ENCODE peak calls at places on chromosomes 2 and 18, in four cellular contexts. One of them, this sample, is unnamed.

GRCh38 chr2:205914736-205915510 is 171.1 kb downstream of the INO80D start:
- DNase-seq in AG10803: no peak
- DNase-seq in cardiac muscle cell: no peak
- DNase-seq in brain microvascular endothelial cell: no peak
- DNase-seq in this sample: no peak

GRCh38 chr2:237696471-237696870 is 69.1 kb downstream of the LRRFIP1 start:
- DNase-seq in cardiac muscle cell: no peak
- DNase-seq in brain microvascular endothelial cell: no peak
- DNase-seq in AG10803: no peak
- DNase-seq in this sample: no peak

GRCh38 chr2:157304811-157305712 is 20.6 kb downstream of the ERMN start:
- DNase-seq in brain microvascular endothelial cell: peak; percentile 72
- DNase-seq in cardiac muscle cell: no peak
- DNase-seq in AG10803: peak; percentile 56
- DNase-seq in this sample: peak; percentile 42

GRCh38 chr2:187878096-187878495 is 323.9 kb upstream of the TFPI start:
- DNase-seq in cardiac muscle cell: no peak
- DNase-seq in brain microvascular endothelial cell: no peak
- DNase-seq in AG10803: peak; percentile 9
- DNase-seq in this sample: no peak

GRCh38 chr18:79588636-79589481 is 90.7 kb upstream of the CTDP1 start:
- DNase-seq in brain microvascular endothelial cell: peak; percentile 88
- DNase-seq in AG10803: peak; percentile 97
- DNase-seq in cardiac muscle cell: peak; percentile 13
- DNase-seq in this sample: peak; percentile 50

GRCh38 chr2:70706026-70706795 is 61.8 kb downstream of the ADD2 start:
- DNase-seq in AG10803: no peak
- DNase-seq in brain microvascular endothelial cell: no peak
- DNase-seq in cardiac muscle cell: no peak
- DNase-seq in this sample: no peak

GRCh38 chr18:79466591-79466990 is 70.9 kb downstream of the NFATC1 start:
- DNase-seq in AG10803: no peak
- DNase-seq in cardiac muscle cell: no peak
- DNase-seq in brain microvascular endothelial cell: no peak
- DNase-seq in this sample: no peak

GRCh38 chr2:17441790-17442189 is 76.5 kb downstream of the RAD51AP2 start:
- DNase-seq in cardiac muscle cell: no peak
- DNase-seq in brain microvascular endothelial cell: no peak
- DNase-seq in AG10803: no peak
- DNase-seq in this sample: no peak

GRCh38 chr18:76670564-76671288 is 151.6 kb upstream of the ZNF236 start:
- DNase-seq in AG10803: no peak
- DNase-seq in brain microvascular endothelial cell: no peak
- DNase-seq in cardiac muscle cell: no peak
- DNase-seq in this sample: no peak

GRCh38 chr18:48752928-48753327 is 197.8 kb downstream of the SMAD7 start:
- DNase-seq in cardiac muscle cell: no peak
- DNase-seq in AG10803: no peak
- DNase-seq in brain microvascular endothelial cell: no peak
- DNase-seq in this sample: no peak

GRCh38 chr2:32865399-32866068 is 81.2 kb upstream of the LTBP1 start:
- DNase-seq in cardiac muscle cell: no peak
- DNase-seq in brain microvascular endothelial cell: peak; percentile 92
- DNase-seq in AG10803: peak; percentile 95
- DNase-seq in this sample: peak; percentile 96

GRCh38 chr18:35827275-35827929 is 145.1 kb upstream of the RMP24 start:
- DNase-seq in cardiac muscle cell: no peak
- DNase-seq in AG10803: no peak
- DNase-seq in brain microvascular endothelial cell: no peak
- DNase-seq in this sample: no peak

GRCh38 chr18:12391487-12392136 is 14.6 kb upstream of the AFG3L2 start:
- DNase-seq in AG10803: peak; percentile 66
- DNase-seq in cardiac muscle cell: peak; percentile 80
- DNase-seq in brain microvascular endothelial cell: peak; percentile 62
- DNase-seq in this sample: peak; percentile 58

GRCh38 chr2:24919100-24919976 is 699 bp downstream of the ADCY3 start:
- DNase-seq in AG10803: peak; percentile 31
- DNase-seq in brain microvascular endothelial cell: no peak
- DNase-seq in cardiac muscle cell: peak; percentile 5
- DNase-seq in this sample: no peak

GRCh38 chr2:139048017-139048416 is 267.8 kb upstream of the NXPH2 start:
- DNase-seq in AG10803: no peak
- DNase-seq in cardiac muscle cell: peak; percentile 15
- DNase-seq in brain microvascular endothelial cell: no peak
- DNase-seq in this sample: no peak

GRCh38 chr2:102661846-102662245 is 42.5 kb downstream of the SLC9A2 start:
- DNase-seq in brain microvascular endothelial cell: no peak
- DNase-seq in cardiac muscle cell: no peak
- DNase-seq in AG10803: no peak
- DNase-seq in this sample: no peak

GRCh38 chr2:7609556-7610323 is 692.5 kb downstream of the RNF144A start:
- DNase-seq in AG10803: no peak
- DNase-seq in cardiac muscle cell: no peak
- DNase-seq in brain microvascular endothelial cell: no peak
- DNase-seq in this sample: no peak

GRCh38 chr2:50116096-50116495 is 915.8 kb downstream of the NRXN1 start:
- DNase-seq in AG10803: no peak
- DNase-seq in cardiac muscle cell: no peak
- DNase-seq in brain microvascular endothelial cell: no peak
- DNase-seq in this sample: no peak

GRCh38 chr18:70296781-70297180 is 7.9 kb downstream of the SOCS6 start:
- DNase-seq in AG10803: no peak
- DNase-seq in cardiac muscle cell: no peak
- DNase-seq in brain microvascular endothelial cell: no peak
- DNase-seq in this sample: no peak

GRCh38 chr2:47218066-47218581 is 63.0 kb upstream of the STPG4 start:
- DNase-seq in AG10803: no peak
- DNase-seq in brain microvascular endothelial cell: no peak
- DNase-seq in cardiac muscle cell: no peak
- DNase-seq in this sample: no peak

GRCh38 chr18:59748628-59749360 is 51.6 kb upstream of the CCBE1 start:
- DNase-seq in brain microvascular endothelial cell: peak; percentile 74
- DNase-seq in cardiac muscle cell: no peak
- DNase-seq in AG10803: peak; percentile 94
- DNase-seq in this sample: peak; percentile 95

GRCh38 chr2:207830778-207831549 is 61.3 kb upstream of the FZD5 start:
- DNase-seq in brain microvascular endothelial cell: no peak
- DNase-seq in AG10803: no peak
- DNase-seq in cardiac muscle cell: no peak
- DNase-seq in this sample: no peak

GRCh38 chr2:31362581-31362980 is 52.0 kb downstream of the XDH start:
- DNase-seq in AG10803: no peak
- DNase-seq in cardiac muscle cell: no peak
- DNase-seq in brain microvascular endothelial cell: no peak
- DNase-seq in this sample: no peak

GRCh38 chr2:67838205-67838604 is 224.6 kb downstream of the C1D start:
- DNase-seq in AG10803: no peak
- DNase-seq in cardiac muscle cell: no peak
- DNase-seq in brain microvascular endothelial cell: no peak
- DNase-seq in this sample: no peak

GRCh38 chr2:175690113-175690716 is 311.9 kb downstream of the LNPK start:
- DNase-seq in AG10803: peak; percentile 76
- DNase-seq in brain microvascular endothelial cell: peak; percentile 71
- DNase-seq in cardiac muscle cell: peak; percentile 70
- DNase-seq in this sample: peak; percentile 74

GRCh38 chr2:236946871-236947270 is 138.8 kb upstream of the COPS8 start:
- DNase-seq in brain microvascular endothelial cell: no peak
- DNase-seq in AG10803: no peak
- DNase-seq in cardiac muscle cell: no peak
- DNase-seq in this sample: no peak

GRCh38 chr2:102826904-102827303 is 65.1 kb downstream of the TMEM182 start:
- DNase-seq in cardiac muscle cell: peak; percentile 88
- DNase-seq in brain microvascular endothelial cell: peak; percentile 14
- DNase-seq in AG10803: peak; percentile 8
- DNase-seq in this sample: no peak

GRCh38 chr2:33023732-33024301 is 77.1 kb downstream of the LTBP1 start:
- DNase-seq in AG10803: no peak
- DNase-seq in brain microvascular endothelial cell: no peak
- DNase-seq in cardiac muscle cell: no peak
- DNase-seq in this sample: no peak

GRCh38 chr2:70141754-70142589 is 48.8 kb downstream of the C2orf42 start:
- DNase-seq in AG10803: peak; percentile 47
- DNase-seq in brain microvascular endothelial cell: peak; percentile 35
- DNase-seq in cardiac muscle cell: peak; percentile 67
- DNase-seq in this sample: peak; percentile 12

GRCh38 chr2:161121622-161122021 is 38.6 kb upstream of the TANK start:
- DNase-seq in brain microvascular endothelial cell: no peak
- DNase-seq in cardiac muscle cell: no peak
- DNase-seq in AG10803: no peak
- DNase-seq in this sample: no peak

GRCh38 chr2:23519334-23519651 is 134.3 kb downstream of the KLHL29 start:
- DNase-seq in cardiac muscle cell: no peak
- DNase-seq in brain microvascular endothelial cell: no peak
- DNase-seq in AG10803: no peak
- DNase-seq in this sample: no peak
- TF ChIP-seq CTCF in cardiac muscle cell: no peak
- TF ChIP-seq CTCF in brain microvascular endothelial cell: no peak
- TF ChIP-seq CTCF in AG10803: no peak
- TF ChIP-seq CTCF in this sample: no peak

DNA sequence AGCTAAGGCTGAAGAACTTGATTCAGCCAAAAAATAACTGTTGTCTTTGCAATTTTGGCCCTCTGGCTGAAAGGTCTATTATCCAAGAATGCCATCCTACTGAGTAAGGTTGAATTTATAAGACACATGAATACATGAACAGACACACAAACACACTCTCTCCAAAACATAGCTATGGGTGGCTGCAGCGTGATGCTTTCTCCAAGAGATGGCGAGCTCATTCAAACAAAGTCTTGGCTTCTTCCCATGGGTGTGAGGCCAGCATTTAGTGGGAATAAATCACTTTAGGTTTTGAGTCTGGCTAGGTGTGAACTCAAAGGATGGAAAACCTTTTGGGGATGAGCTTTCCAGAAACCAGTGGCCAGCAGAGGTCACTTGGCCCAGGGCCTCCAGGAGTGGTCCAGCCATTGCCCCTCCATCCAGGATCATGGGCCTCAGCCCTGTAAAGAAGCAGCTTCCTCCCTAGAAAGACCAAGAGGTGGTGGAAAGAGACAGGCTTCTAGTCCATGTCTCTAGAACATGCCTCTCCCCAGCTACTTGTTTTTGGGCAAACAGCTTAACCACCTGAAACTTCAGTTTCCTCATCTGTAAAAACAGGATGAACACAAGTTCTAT is 11.0 kb upstream of the OSR1 start:
- DNase-seq in brain microvascular endothelial cell: peak; percentile 43
- DNase-seq in cardiac muscle cell: no peak
- DNase-seq in AG10803: peak; percentile 50
- DNase-seq in this sample: peak; percentile 54
- TF ChIP-seq CTCF in brain microvascular endothelial cell: peak; percentile 84
- TF ChIP-seq CTCF in cardiac muscle cell: peak; percentile 76
- TF ChIP-seq CTCF in AG10803: peak; percentile 60
- TF ChIP-seq CTCF in this sample: peak; percentile 70

DNA sequence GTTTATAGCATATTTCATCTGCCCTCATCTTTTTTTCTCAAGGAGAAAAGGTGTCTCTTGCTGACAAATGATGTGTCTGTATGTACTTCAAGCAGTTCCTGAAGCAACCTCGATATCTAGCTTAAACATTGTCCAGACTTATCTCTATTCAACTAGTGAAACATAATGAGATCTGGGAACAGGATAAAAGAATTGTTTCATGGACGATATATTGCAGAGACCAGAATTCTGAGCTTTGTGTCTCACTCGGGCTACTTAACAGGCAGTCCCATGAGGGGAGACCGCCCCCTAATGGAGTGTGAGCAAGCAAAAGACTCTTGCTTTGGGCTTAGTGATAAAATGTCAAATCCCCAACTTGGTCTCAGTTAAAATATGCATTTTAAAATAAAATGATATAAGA is 929.2 kb upstream of the SOX11 start:
- DNase-seq in AG10803: no peak
- DNase-seq in cardiac muscle cell: peak; percentile 78
- DNase-seq in brain microvascular endothelial cell: peak; percentile 53
- DNase-seq in this sample: no peak
- TF ChIP-seq CTCF in AG10803: no peak
- TF ChIP-seq CTCF in cardiac muscle cell: no peak
- TF ChIP-seq CTCF in brain microvascular endothelial cell: peak; percentile 66
- TF ChIP-seq CTCF in this sample: no peak

GRCh38 chr2:64023485-64024258 is 4.4 kb upstream of the VPS54 start:
- DNase-seq in brain microvascular endothelial cell: no peak
- DNase-seq in cardiac muscle cell: no peak
- DNase-seq in AG10803: no peak
- DNase-seq in this sample: no peak
- TF ChIP-seq CTCF in brain microvascular endothelial cell: no peak
- TF ChIP-seq CTCF in cardiac muscle cell: no peak
- TF ChIP-seq CTCF in AG10803: no peak
- TF ChIP-seq CTCF in this sample: no peak

GRCh38 chr2:126403039-126403666 is 252.8 kb upstream of the GYPC start:
- DNase-seq in AG10803: no peak
- DNase-seq in cardiac muscle cell: no peak
- DNase-seq in brain microvascular endothelial cell: no peak
- DNase-seq in this sample: no peak

GRCh38 chr2:126399001-126399400 is 257.0 kb upstream of the GYPC start:
- DNase-seq in AG10803: no peak
- DNase-seq in cardiac muscle cell: no peak
- DNase-seq in brain microvascular endothelial cell: no peak
- DNase-seq in this sample: no peak
- TF ChIP-seq CTCF in AG10803: no peak
- TF ChIP-seq CTCF in cardiac muscle cell: no peak
- TF ChIP-seq CTCF in brain microvascular endothelial cell: no peak
- TF ChIP-seq CTCF in this sample: no peak

GRCh38 chr2:190636362-190636761 is 12.5 kb upstream of the NAB1 start:
- DNase-seq in cardiac muscle cell: no peak
- DNase-seq in brain microvascular endothelial cell: peak; percentile 72
- DNase-seq in AG10803: peak; percentile 83
- DNase-seq in this sample: peak; percentile 27
- TF ChIP-seq CTCF in cardiac muscle cell: no peak
- TF ChIP-seq CTCF in brain microvascular endothelial cell: no peak
- TF ChIP-seq CTCF in AG10803: no peak
- TF ChIP-seq CTCF in this sample: no peak

GRCh38 chr2:219541611-219542180 is 1.9 kb downstream of the CHPF start:
- DNase-seq in cardiac muscle cell: peak; percentile 85
- DNase-seq in AG10803: peak; percentile 37
- DNase-seq in brain microvascular endothelial cell: peak; percentile 49
- DNase-seq in this sample: peak; percentile 17
- TF ChIP-seq CTCF in cardiac muscle cell: peak; percentile 88
- TF ChIP-seq CTCF in AG10803: peak; percentile 69
- TF ChIP-seq CTCF in brain microvascular endothelial cell: peak; percentile 92
- TF ChIP-seq CTCF in this sample: peak; percentile 87